ENCODE peak calls at places on chromosomes 7 and 10, in seven cellular contexts. Z is HepG2, N is IMR-90, M is foreskin fibroblast, I is fibroblast of mammary gland, Q is PC-9, T is cardiac fibroblast. A is an unnamed sample.

GRCh38 chr7:43130347-43130746 is 17.9 kb downstream of the HECW1 start:
- DNase-seq in Z (no peak), N (no peak), M (no peak), I (no peak), Q (no peak), T (no peak), A (no peak)

GRCh38 chr7:135232720-135233119 is 918 bp upstream of the STRA8 start:
- DNase-seq in Z (no peak), N (no peak), M (no peak), I (no peak), Q (no peak), T (no peak), A (no peak)

GRCh38 chr10:110629680-110630191 is 14.4 kb upstream of the RBM20 start:
- DNase-seq in Z (peak), N (peak), M (peak), I (no peak), Q (peak), T (peak), A (peak)

GRCh38 chr7:105649727-105650381 is 68.6 kb upstream of the EFCAB10 start:
- DNase-seq in Z (no peak), N (peak), M (peak), I (peak), Q (peak), T (peak), A (peak)

GRCh38 chr7:133984023-133984422 is 143.1 kb upstream of the LRGUK start:
- DNase-seq in Z (no peak), N (no peak), M (no peak), I (peak), Q (no peak), T (peak), A (peak)

GRCh38 chr7:149799397-149800168 is 26.2 kb upstream of the ZNF467 start:
- DNase-seq in Z (peak), N (no peak), M (no peak), I (no peak), Q (no peak), T (no peak), A (peak)

GRCh38 chr10:6162589-6163356 is 40.0 kb upstream of the PFKFB3 start:
- DNase-seq in Z (no peak), N (no peak), M (peak), I (no peak), Q (no peak), T (peak), A (peak)

GRCh38 chr7:138876326-138876725 is 78.3 kb upstream of the ATP6V0A4 start:
- DNase-seq in Z (no peak), N (no peak), M (no peak), I (no peak), Q (peak), T (no peak), A (no peak)

GRCh38 chr10:86769991-86770390 is 13.6 kb downstream of the BMPR1A start:
- DNase-seq in Z (no peak), N (no peak), M (no peak), I (no peak), Q (no peak), T (no peak), A (no peak)

GRCh38 chr7:144050093-144050492 is 1.3 kb downstream of the OR2A5 start:
- DNase-seq in Z (no peak), N (no peak), M (no peak), I (no peak), Q (no peak), T (no peak), A (no peak)

GRCh38 chr7:2820508-2820934 is 23.6 kb downstream of the GNA12 start:
- DNase-seq in Z (peak), N (peak), M (peak), I (peak), Q (peak), T (peak), A (peak)

GRCh38 chr7:152522551-152522950 is 86.7 kb upstream of the KMT2C start:
- DNase-seq in Z (no peak), N (no peak), M (peak), I (peak), Q (peak), T (no peak), A (peak)

GRCh38 chr7:155881471-155882350 is 69.4 kb upstream of the SHH start:
- DNase-seq in Z (no peak), N (no peak), M (no peak), I (no peak), Q (no peak), T (no peak), A (no peak)

GRCh38 chr7:43658718-43659548 is 70.4 kb downstream of the COA1 start:
- DNase-seq in Z (peak), N (peak), M (peak), I (peak), Q (peak), T (peak), A (peak)

GRCh38 chr10:77681839-77682238 is 44.2 kb upstream of the KCNMA1 start:
- DNase-seq in Z (no peak), N (no peak), M (no peak), I (no peak), Q (no peak), T (no peak), A (no peak)

GRCh38 chr7:96962221-96962620 is 43.1 kb upstream of the DLX6 start:
- DNase-seq in Z (no peak), N (no peak), M (no peak), I (no peak), Q (no peak), T (no peak), A (no peak)

GRCh38 chr7:133934974-133935330 is 192.2 kb upstream of the LRGUK start:
- DNase-seq in Z (no peak), N (no peak), M (no peak), I (no peak), Q (no peak), T (no peak), A (no peak)

GRCh38 chr10:65518379-65518778 is 1407.5 kb upstream of the LRRTM3 start:
- DNase-seq in Z (peak), N (no peak), M (no peak), I (no peak), Q (no peak), T (peak), A (no peak)

GRCh38 chr10:132858121-132859081 is 72.5 kb upstream of the NKX6-2 start:
- DNase-seq in Z (no peak), N (no peak), M (no peak), I (no peak), Q (no peak), T (no peak), A (no peak)

GRCh38 chr7:157044151-157044687 is 33.8 kb upstream of the MNX1 start:
- DNase-seq in Z (no peak), N (peak), M (no peak), I (peak), Q (no peak), T (no peak), A (no peak)

GRCh38 chr10:97408496-97408992 is 7.4 kb upstream of the RRP12 start:
- DNase-seq in Z (peak), N (no peak), M (no peak), I (no peak), Q (peak), T (no peak), A (no peak)

GRCh38 chr10:77531441-77532001 is 106.1 kb downstream of the KCNMA1 start:
- DNase-seq in Z (no peak), N (peak), M (peak), I (peak), Q (peak), T (peak), A (peak)

GRCh38 chr7:43377196-43377935 is 205.5 kb upstream of the STK17A start:
- DNase-seq in Z (no peak), N (no peak), M (peak), I (peak), Q (no peak), T (no peak), A (no peak)

GRCh38 chr7:26097837-26098668 is 53.9 kb upstream of the NFE2L3 start:
- DNase-seq in Z (no peak), N (no peak), M (no peak), I (no peak), Q (peak), T (no peak), A (no peak)

GRCh38 chr7:151592868-151593486 is 73.3 kb upstream of the RHEB start:
- DNase-seq in Z (no peak), N (peak), M (peak), I (peak), Q (peak), T (peak), A (peak)

GRCh38 chr10:112006831-112007230 is 176.7 kb downstream of the GPAM start:
- DNase-seq in Z (no peak), N (no peak), M (no peak), I (no peak), Q (no peak), T (no peak), A (no peak)

GRCh38 chr7:130804156-130804708 is 70.2 kb upstream of the KLF14 start:
- DNase-seq in Z (no peak), N (no peak), M (peak), I (no peak), Q (no peak), T (no peak), A (no peak)

GRCh38 chr10:109783286-109783685 is 140.0 kb downstream of the XPNPEP1 start:
- DNase-seq in Z (no peak), N (no peak), M (no peak), I (no peak), Q (no peak), T (no peak), A (no peak)

GRCh38 chr7:102993532-102994029 is 80.8 kb downstream of the LRRC17 start:
- DNase-seq in Z (no peak), N (peak), M (peak), I (peak), Q (no peak), T (peak), A (peak)

GRCh38 chr10:60400366-60400765 is 10.7 kb upstream of the ANK3 start:
- DNase-seq in Z (no peak), N (no peak), M (no peak), I (no peak), Q (no peak), T (no peak), A (no peak)

GRCh38 chr10:60403168-60403873 is 13.6 kb upstream of the ANK3 start:
- DNase-seq in Z (no peak), N (no peak), M (no peak), I (no peak), Q (no peak), T (no peak), A (no peak)

GRCh38 chr10:60406182-60406581 is 16.5 kb upstream of the ANK3 start:
- DNase-seq in Z (no peak), N (no peak), M (no peak), I (no peak), Q (no peak), T (no peak), A (no peak)

GRCh38 chr10:60409202-60409601 is 19.5 kb upstream of the ANK3 start:
- DNase-seq in Z (no peak), N (peak), M (no peak), I (no peak), Q (no peak), T (no peak), A (no peak)

DNA sequence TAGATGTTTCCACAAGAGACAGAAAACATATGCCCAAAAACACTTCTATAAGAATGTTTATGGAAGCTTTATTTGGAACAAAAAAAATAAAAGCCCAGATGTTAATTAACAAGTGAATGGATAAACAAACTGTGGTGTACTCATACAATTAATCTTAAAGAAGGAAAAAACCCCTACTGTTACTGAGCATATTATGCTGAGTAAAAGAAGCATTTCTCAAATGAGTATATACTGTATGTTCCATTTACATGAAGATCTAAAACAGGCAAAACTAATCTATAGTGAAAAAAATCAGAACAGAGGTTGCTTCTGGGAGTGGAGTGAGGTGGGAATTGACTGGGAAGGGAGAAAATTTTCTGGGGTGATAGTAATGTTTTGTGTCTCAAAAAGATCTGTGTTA is 15.5 kb upstream of the ANK3 start:
- DNase-seq in Z (no peak), N (no peak), M (no peak), I (no peak), Q (no peak), T (no peak), A (no peak)
- H3K4me3 ChIP-seq in Z (no peak), N (no peak), M (no peak), I (no peak), Q (no peak), T (no peak), A (no peak)

DNA sequence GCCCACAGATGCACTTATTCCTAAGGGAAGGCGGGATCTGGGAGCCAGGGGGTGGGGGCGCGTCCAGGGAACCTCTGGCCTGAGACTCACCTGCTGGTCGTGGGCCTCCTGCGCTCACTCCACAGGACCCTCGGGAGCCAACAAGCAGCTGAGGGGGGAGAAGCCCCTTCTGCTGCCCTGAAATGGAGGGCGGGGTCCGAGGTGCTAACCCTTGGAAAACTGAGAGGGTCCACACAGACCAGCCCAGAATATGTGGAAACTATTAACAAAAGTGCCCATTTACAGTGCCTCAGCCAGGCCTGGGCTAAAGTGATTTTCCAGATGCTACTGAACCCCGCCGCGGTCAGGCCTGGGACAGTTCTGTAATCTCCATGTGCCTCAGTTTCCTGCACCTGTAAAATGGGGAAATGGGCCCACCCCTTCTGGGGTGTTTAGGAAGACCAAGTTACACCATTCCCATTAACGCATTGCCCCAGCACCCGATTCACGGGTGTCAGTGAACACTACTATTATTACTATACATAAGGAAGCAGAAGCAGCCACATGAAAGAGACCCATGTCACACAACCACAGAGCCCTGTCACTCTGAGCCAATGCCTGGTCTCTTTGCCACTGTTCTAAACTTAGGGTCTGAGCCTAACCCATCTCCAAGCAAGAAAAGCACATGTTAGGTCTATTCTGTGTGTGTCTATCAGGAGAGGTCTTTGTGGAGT is 630 bp upstream of the VSTM4 start:
- DNase-seq in Z (no peak), N (no peak), M (no peak), I (no peak), Q (no peak), T (no peak), A (no peak)
- H3K4me3 ChIP-seq in Z (no peak), N (peak), M (peak), I (no peak), Q (no peak), T (no peak), A (no peak)

GRCh38 chr10:102140913-102141540 is 8.2 kb downstream of the PPRC1 start:
- DNase-seq in Z (no peak), N (no peak), M (no peak), I (no peak), Q (no peak), T (no peak), A (no peak)
- H3K4me3 ChIP-seq in Z (no peak), N (no peak), M (no peak), I (no peak), Q (no peak), T (no peak), A (no peak)

GRCh38 chr7:94655562-94655883 is 410 bp downstream of the SGCE start:
- DNase-seq in Z (no peak), N (no peak), M (peak), I (no peak), Q (no peak), T (no peak), A (no peak)

GRCh38 chr7:94655884-94656657 is at the start of gene SGCE:
- DNase-seq in Z (peak), N (peak), M (peak), I (peak), Q (peak), T (peak), A (peak)

GRCh38 chr7:94657771-94658693 is 2.1 kb upstream of the SGCE start:
- DNase-seq in Z (peak), N (peak), M (peak), I (peak), Q (peak), T (peak), A (peak)

GRCh38 chr7:94656658-94656924 is 658 bp upstream of the SGCE start:
- DNase-seq in Z (no peak), N (no peak), M (no peak), I (no peak), Q (no peak), T (no peak), A (no peak)

GRCh38 chr7:94656925-94657731 is 1.2 kb upstream of the SGCE start:
- DNase-seq in Z (no peak), N (peak), M (peak), I (peak), Q (no peak), T (peak), A (peak)
- H3K4me3 ChIP-seq in Z (peak), N (peak), M (peak), I (peak), Q (peak), T (peak), A (peak)

GRCh38 chr7:101231644-101232043 is 6.0 kb downstream of the CLDN15 start:
- DNase-seq in Z (peak), N (no peak), M (peak), I (no peak), Q (no peak), T (peak), A (no peak)
- H3K4me3 ChIP-seq in Z (peak), N (no peak), M (no peak), I (no peak), Q (peak), T (no peak), A (no peak)